ENCODE peak calls at places on chromosomes 11 and 22, in eight cellular contexts. O, T, A, Z, E, B, S and C are unnamed samples.

GRCh38 chr22:31049815-31050420 is 31.2 kb upstream of the SMTN start:
- DNase-seq in O (no peak), T (no peak), A (no peak), Z (no peak), E (no peak), B (no peak), S (no peak), C (no peak)

GRCh38 chr11:123833095-123833494 is 26.9 kb upstream of the OR6M1 start:
- DNase-seq in O (no peak), T (no peak), A (no peak), Z (no peak), E (no peak), B (no peak), S (no peak), C (no peak)

GRCh38 chr22:44664149-44664548 is 37.9 kb upstream of the PRR5 start:
- DNase-seq in O (no peak), T (no peak), A (peak), Z (peak), E (no peak), B (peak), S (no peak), C (peak)

GRCh38 chr11:69380921-69381581 is 87.1 kb downstream of the MYEOV start:
- DNase-seq in O (no peak), T (no peak), A (no peak), Z (no peak), E (no peak), B (no peak), S (no peak), C (no peak)

GRCh38 chr11:45468265-45468856 is 182.2 kb upstream of the SYT13 start:
- DNase-seq in O (no peak), T (no peak), A (no peak), Z (no peak), E (no peak), B (no peak), S (no peak), C (no peak)

GRCh38 chr22:19886605-19887250 is 32.1 kb upstream of the GNB1L start:
- DNase-seq in O (no peak), T (no peak), A (no peak), Z (no peak), E (peak), B (peak), S (no peak), C (peak)

GRCh38 chr22:17477401-17477833 is 85.9 kb upstream of the SLC25A18 start:
- DNase-seq in O (peak), T (no peak), A (no peak), Z (no peak), E (no peak), B (no peak), S (no peak), C (peak)

GRCh38 chr22:19844423-19845368 is 10.0 kb downstream of the GNB1L start:
- DNase-seq in O (no peak), T (no peak), A (no peak), Z (no peak), E (peak), B (no peak), S (peak), C (peak)

GRCh38 chr11:57269580-57270021 is 32.6 kb upstream of the APLNR start:
- DNase-seq in O (no peak), T (no peak), A (no peak), Z (no peak), E (no peak), B (peak), S (no peak), C (no peak)

GRCh38 chr22:17952273-17952801 is 72.0 kb downstream of the MICAL3 start:
- DNase-seq in O (no peak), T (no peak), A (no peak), Z (no peak), E (no peak), B (peak), S (no peak), C (no peak)

GRCh38 chr11:2512431-2513407 is 67.9 kb downstream of the KCNQ1 start:
- DNase-seq in O (no peak), T (no peak), A (no peak), Z (no peak), E (no peak), B (no peak), S (peak), C (peak)

GRCh38 chr11:7846003-7846402 is 49.3 kb upstream of the OR5P2 start:
- DNase-seq in O (no peak), T (no peak), A (no peak), Z (no peak), E (no peak), B (no peak), S (no peak), C (no peak)